ENCODE peak calls at places on chromosomes 3 and 15, in eight cellular contexts. M, W, C, Z, I, L, X and H are unnamed samples.

GRCh38 chr15:42832577-42832976 is 88.0 kb downstream of the TTBK2 start:
- DNase-seq in M (no peak), W (no peak), C (no peak), Z (peak; percentile 79), I (no peak), L (no peak), X (no peak), H (no peak)

GRCh38 chr3:98021821-98022220 is 13.3 kb downstream of the GABRR3 start:
- DNase-seq in M (no peak), W (no peak), C (no peak), Z (peak; percentile 72), I (no peak), L (no peak), X (no peak), H (no peak)

GRCh38 chr3:12158387-12159226 is at the start of gene TIMP4:
- DNase-seq in M (peak; percentile 85), W (no peak), C (peak; percentile 55), Z (peak; percentile 76), I (peak; percentile 16), L (no peak), X (no peak), H (no peak)

GRCh38 chr15:47794266-47794914 is 77.1 kb downstream of the SEMA6D start:
- DNase-seq in M (no peak), W (no peak), C (no peak), Z (no peak), I (no peak), L (no peak), X (no peak), H (no peak)

GRCh38 chr3:193701896-193702644 is 109.1 kb downstream of the OPA1 start:
- DNase-seq in M (no peak), W (no peak), C (no peak), Z (no peak), I (no peak), L (no peak), X (no peak), H (no peak)

GRCh38 chr15:71195242-71195641 is 80.0 kb downstream of the THSD4 start:
- DNase-seq in M (peak; percentile 69), W (no peak), C (no peak), Z (peak; percentile 16), I (no peak), L (no peak), X (no peak), H (no peak)

GRCh38 chr15:53453253-53454105 is 306.0 kb downstream of the WDR72 start:
- DNase-seq in M (no peak), W (no peak), C (no peak), Z (no peak), I (no peak), L (no peak), X (no peak), H (no peak)

GRCh38 chr3:42092006-42092405 is 849 bp downstream of the TRAK1 start:
- DNase-seq in M (no peak), W (no peak), C (no peak), Z (no peak), I (no peak), L (no peak), X (no peak), H (no peak)

GRCh38 chr3:84292113-84292512 is 666.7 kb upstream of the CADM2 start:
- DNase-seq in M (no peak), W (no peak), C (no peak), Z (no peak), I (no peak), L (no peak), X (no peak), H (no peak)

GRCh38 chr3:147937341-147937740 is 528.2 kb downstream of the ZIC1 start:
- DNase-seq in M (no peak), W (no peak), C (no peak), Z (no peak), I (no peak), L (no peak), X (no peak), H (peak; percentile 61)

GRCh38 chr15:62845239-62846126 is 197.1 kb upstream of the TPM1 start:
- DNase-seq in M (peak; percentile 58), W (no peak), C (no peak), Z (no peak), I (no peak), L (no peak), X (no peak), H (no peak)

GRCh38 chr3:124118397-124118796 is 126.5 kb upstream of the ROPN1 start:
- DNase-seq in M (no peak), W (no peak), C (no peak), Z (no peak), I (no peak), L (no peak), X (no peak), H (no peak)

GRCh38 chr3:159632124-159632523 is 356.5 kb upstream of the IL12A start:
- DNase-seq in M (peak; percentile 92), W (no peak), C (no peak), Z (no peak), I (no peak), L (no peak), X (no peak), H (no peak)

GRCh38 chr15:69489101-69489571 is 36.5 kb downstream of the RPLP1 start:
- DNase-seq in M (no peak), W (no peak), C (no peak), Z (peak; percentile 90), I (no peak), L (no peak), X (no peak), H (peak; percentile 71)

GRCh38 chr15:34109775-34110663 is 8.1 kb downstream of the PGBD4 start:
- DNase-seq in M (no peak), W (no peak), C (peak; percentile 60), Z (peak; percentile 64), I (no peak), L (no peak), X (peak; percentile 10), H (no peak)